ENCODE peak calls at places on chromosome 13, in four cellular contexts. X, R, G and Z are unnamed samples.

GRCh38 chr13:46726347-46726746 is 70.6 kb downstream of the ESD start:
- DNase-seq in X (no peak), R (no peak), G (no peak), Z (no peak)

GRCh38 chr13:50162567-50162966 is 147.3 kb downstream of the KCNRG start:
- DNase-seq in X (no peak), R (no peak), G (no peak), Z (no peak)

GRCh38 chr13:33487575-33488243 is 202.2 kb upstream of the STARD13 start:
- DNase-seq in X (no peak), R (no peak), G (peak), Z (no peak)

GRCh38 chr13:75220238-75220542 is 261.8 kb downstream of the TBC1D4 start:
- DNase-seq in X (peak), R (no peak), G (no peak), Z (no peak)

GRCh38 chr13:79679334-79679733 is 198.4 kb downstream of the NDFIP2 start:
- DNase-seq in X (peak), R (peak), G (peak), Z (peak)

GRCh38 chr13:74132768-74133656 is 1.2 kb downstream of the KLF12 start:
- DNase-seq in X (peak), R (peak), G (peak), Z (no peak)

GRCh38 chr13:52353116-52353718 is 52.8 kb downstream of the THSD1 start:
- DNase-seq in X (no peak), R (no peak), G (peak), Z (no peak)

GRCh38 chr13:44437356-44438233 is 64.0 kb downstream of the SERP2 start:
- DNase-seq in X (no peak), R (no peak), G (peak), Z (no peak)

GRCh38 chr13:96229356-96229755 is 139.4 kb downstream of the HS6ST3 start:
- DNase-seq in X (no peak), R (no peak), G (peak), Z (no peak)

GRCh38 chr13:25203256-25203794 is 31.2 kb upstream of the AMER2 start:
- DNase-seq in X (no peak), R (no peak), G (peak), Z (no peak)